ENCODE peak calls at places on chromosomes 1 and 21, in eight cellular contexts. B is NCI-H748 treated with DMSO at 0.1 percent for 48 hours; M is ureter; V is AML-193; N is T-helper 2 cell; H is stimulated activated CD4-positive, alpha-beta T cell treated with anti-CD3 and anti-CD28 coated beads, Interleukin-12 subunit alpha, Interleukin-12 subunit beta, amount 100 ng/mL, for 48 hours; A is T-helper 1 cell; T is activated CD4-positive, alpha-beta T cell treated with anti-CD3 and anti-CD28 coated beads, Interleukin-2, amount 50 U/mL, for 24 hours. W is an unnamed sample.

GRCh38 chr1:163170975-163171676 is 31.6 kb downstream of the RGS5 start:
- DNase-seq in B (peak), M (no peak), V (no peak), N (no peak), H (no peak), A (no peak), T (no peak), W (no peak)

GRCh38 chr1:94530373-94530878 is 11.1 kb downstream of the F3 start:
- DNase-seq in B (no peak), M (no peak), V (no peak), N (no peak), H (no peak), A (no peak), T (no peak), W (no peak)

GRCh38 chr1:163115887-163116286 is 46.7 kb downstream of the RGS4 start:
- DNase-seq in B (no peak), M (no peak), V (no peak), N (no peak), H (no peak), A (no peak), T (no peak), W (no peak)

GRCh38 chr1:234544094-234544579 is 65.2 kb upstream of the TARBP1 start:
- DNase-seq in B (peak), M (peak), V (no peak), N (no peak), H (peak), A (no peak), T (no peak), W (peak)

GRCh38 chr1:214551436-214552173 is at the start of gene PTPN14:
- DNase-seq in B (no peak), M (peak), V (no peak), N (no peak), H (no peak), A (no peak), T (no peak), W (no peak)

GRCh38 chr21:46089285-46089684 is 8.6 kb upstream of the COL6A2 start:
- DNase-seq in B (no peak), M (no peak), V (no peak), N (no peak), H (no peak), A (no peak), T (no peak), W (no peak)

GRCh38 chr1:31669786-31670582 is 25.3 kb upstream of the PEF1 start:
- DNase-seq in B (peak), M (peak), V (no peak), N (no peak), H (no peak), A (no peak), T (no peak), W (no peak)

GRCh38 chr1:201597551-201598230 is 58.8 kb downstream of the NAV1 start:
- DNase-seq in B (no peak), M (no peak), V (no peak), N (no peak), H (no peak), A (no peak), T (no peak), W (no peak)

GRCh38 chr1:153779781-153780541 is 4.8 kb downstream of the SLC27A3 start:
- DNase-seq in B (no peak), M (no peak), V (no peak), N (no peak), H (no peak), A (no peak), T (no peak), W (no peak)

GRCh38 chr1:109248797-109249629 is at the start of gene CELSR2:
- DNase-seq in B (peak), M (no peak), V (peak), N (peak), H (peak), A (peak), T (no peak), W (peak)

GRCh38 chr1:220189750-220190347 is 82.4 kb downstream of the RAB3GAP2 start:
- DNase-seq in B (no peak), M (no peak), V (peak), N (no peak), H (no peak), A (no peak), T (no peak), W (no peak)